ENCODE peak calls at places on chromosome 6, in nine cellular contexts. N is GM06990, X is Panc1, J is fibroblast of lung, E is fibroblast of the aortic adventitia, F is astrocyte of the cerebellum, B is mesendoderm, M is HT1080, K is globus pallidus. O is an unnamed sample.

GRCh38 chr6:149065658-149066556 is 251.6 kb upstream of the TAB2 start:
- DNase-seq in N (peak), X (no peak), J (no peak), E (peak), F (no peak), B (no peak), M (peak), K (peak), O (peak)

GRCh38 chr6:144064402-144064830 is 31.0 kb downstream of the SF3B5 start:
- DNase-seq in N (peak), X (no peak), J (no peak), E (no peak), F (no peak), B (peak), M (no peak), K (no peak), O (no peak)

GRCh38 chr6:156597130-156597529 is 180.0 kb upstream of the ARID1B start:
- DNase-seq in N (no peak), X (no peak), J (no peak), E (no peak), F (no peak), B (no peak), M (no peak), K (no peak), O (no peak)

GRCh38 chr6:94570576-94570975 is 1006.8 kb upstream of the MANEA start:
- DNase-seq in N (no peak), X (no peak), J (no peak), E (no peak), F (no peak), B (no peak), M (no peak), K (peak), O (no peak)

GRCh38 chr6:64249129-64249528 is 613.5 kb downstream of the PHF3 start:
- DNase-seq in N (no peak), X (no peak), J (peak), E (peak), F (no peak), B (no peak), M (peak), K (no peak), O (no peak)

GRCh38 chr6:85436408-85436807 is 13.5 kb upstream of the NT5E start:
- DNase-seq in N (no peak), X (no peak), J (peak), E (peak), F (no peak), B (no peak), M (peak), K (no peak), O (peak)

GRCh38 chr6:13635948-13636658 is 21.0 kb downstream of the NOL7 start:
- DNase-seq in N (no peak), X (no peak), J (no peak), E (no peak), F (no peak), B (peak), M (no peak), K (peak), O (peak)

GRCh38 chr6:41442800-41443501 is 103.2 kb upstream of the FOXP4 start:
- DNase-seq in N (no peak), X (no peak), J (peak), E (no peak), F (no peak), B (peak), M (no peak), K (no peak), O (no peak)

GRCh38 chr6:126333729-126334128 is 6.2 kb upstream of the CENPW start:
- DNase-seq in N (no peak), X (no peak), J (no peak), E (no peak), F (no peak), B (no peak), M (no peak), K (no peak), O (no peak)

O was measured in cardiac fibroblast.